ENCODE peak calls at places on chromosome 5, in nine cellular contexts. L is GM13977, J is AG10803, W is brain microvascular endothelial cell, G is dorsolateral prefrontal cortex, B is ovary, O is astrocyte of the spinal cord, V is esophagus muscularis mucosa, D is neural crest cell. N is an unnamed sample.

GRCh38 chr5:34751807-34752736 is 86.9 kb upstream of the TTC23L start:
- DNase-seq in O (no peak), J (no peak), D (no peak), B (no peak), L (no peak), G (no peak), V (no peak), W (no peak), N (no peak)

GRCh38 chr5:34585601-34586104 is 70.5 kb upstream of the RAI14 start:
- DNase-seq in J (peak; percentile 55), B (no peak), L (no peak), W (peak; percentile 90), V (no peak), D (no peak), O (peak; percentile 79), G (no peak), N (peak; percentile 54)

GRCh38 chr5:135462304-135462703 is 10.2 kb upstream of the TIFAB start:
- DNase-seq in O (peak; percentile 37), B (peak; percentile 3), G (peak; percentile 54), J (peak; percentile 42), V (no peak), D (peak; percentile 58), L (peak; percentile 79), W (peak; percentile 21), N (peak; percentile 87)

GRCh38 chr5:14185336-14186131 is 42.4 kb downstream of the TRIO start:
- DNase-seq in W (peak; percentile 78), O (peak; percentile 78), D (no peak), J (peak; percentile 73), B (no peak), G (peak; percentile 59), L (no peak), V (no peak), N (no peak)

GRCh38 chr5:140344683-140345423 is 1.6 kb downstream of the HBEGF start:
- DNase-seq in O (peak; percentile 42), B (no peak), J (no peak), G (no peak), D (no peak), W (no peak), L (no peak), V (no peak), N (no peak)

GRCh38 chr5:103114440-103114839 is 5.5 kb downstream of the GIN1 start:
- DNase-seq in D (no peak), V (no peak), B (no peak), O (peak; percentile 16), W (no peak), J (no peak), G (no peak), L (no peak), N (no peak)

GRCh38 chr5:124773291-124774001 is 27.0 kb upstream of the ZNF608 start:
- DNase-seq in L (no peak), O (no peak), B (no peak), V (no peak), G (no peak), J (no peak), W (no peak), D (peak; percentile 3), N (no peak)

GRCh38 chr5:79301046-79301712 is 65.2 kb downstream of the JMY start:
- DNase-seq in D (no peak), O (peak; percentile 9), G (no peak), W (no peak), V (no peak), B (no peak), J (peak; percentile 49), L (no peak), N (no peak)

GRCh38 chr5:152072076-152072475 is 147.4 kb upstream of the GLRA1 start:
- DNase-seq in W (peak; percentile 58), V (peak; percentile 45), G (no peak), D (no peak), L (no peak), J (no peak), B (no peak), O (peak; percentile 5), N (no peak)

GRCh38 chr5:25006734-25007133 is 362.0 kb upstream of the CDH10 start:
- DNase-seq in B (no peak), V (no peak), W (no peak), J (peak; percentile 83), O (peak; percentile 51), L (no peak), G (no peak), D (no peak), N (no peak)

GRCh38 chr5:93807860-93808259 is 66.5 kb upstream of the POU5F2 start:
- DNase-seq in W (no peak), J (no peak), O (no peak), G (no peak), L (no peak), V (no peak), B (no peak), D (peak; percentile 16), N (no peak)

GRCh38 chr5:139335811-139336210 is 5.8 kb upstream of the PAIP2 start:
- DNase-seq in B (no peak), W (no peak), O (no peak), V (no peak), D (no peak), J (no peak), L (no peak), G (no peak), N (no peak)

GRCh38 chr5:38500861-38501260 is 55.6 kb downstream of the LIFR start:
- DNase-seq in G (no peak), J (peak; percentile 62), V (no peak), L (no peak), B (no peak), D (no peak), O (peak; percentile 44), W (peak; percentile 35), N (no peak)

GRCh38 chr5:16964821-16965220 is 28.7 kb upstream of the MYO10 start:
- DNase-seq in B (no peak), W (no peak), J (no peak), V (no peak), G (no peak), D (no peak), L (no peak), O (no peak), N (no peak)

GRCh38 chr5:88680253-88681132 is 202.5 kb downstream of the MEF2C start:
- DNase-seq in B (peak; percentile 78), V (no peak), D (peak; percentile 93), O (peak; percentile 83), L (peak; percentile 89), G (peak; percentile 84), W (no peak), J (peak; percentile 19), N (peak; percentile 80)

GRCh38 chr5:123460296-123460729 is 37.1 kb upstream of the CEP120 start:
- DNase-seq in D (no peak), O (no peak), G (no peak), B (no peak), V (no peak), W (peak; percentile 45), L (no peak), J (no peak), N (peak; percentile 19)

GRCh38 chr5:31995011-31995410 is 179.1 kb downstream of the GOLPH3 start:
- DNase-seq in J (no peak), W (no peak), G (no peak), O (no peak), L (no peak), V (no peak), D (no peak), B (no peak), N (peak; percentile 35)

GRCh38 chr5:73487815-73488214 is 10.4 kb upstream of the BTF3 start:
- DNase-seq in O (no peak), J (no peak), L (no peak), W (no peak), V (no peak), D (no peak), G (no peak), B (no peak), N (no peak)
- TF ChIP-seq CTCF in O (no peak), J (no peak), L (no peak), W (no peak), V (no peak), D (no peak), G (no peak), B (no peak), N (no peak)

GRCh38 chr5:130316971-130317421 is 412.7 kb downstream of the CHSY3 start:
- DNase-seq in W (no peak), L (no peak), J (no peak), O (peak; percentile 12), D (no peak), B (no peak), G (no peak), V (no peak), N (no peak)

GRCh38 chr5:130323804-130324454 is 419.7 kb downstream of the CHSY3 start:
- DNase-seq in L (peak; percentile 10), J (no peak), W (peak; percentile 18), D (no peak), G (no peak), O (peak; percentile 25), V (no peak), B (no peak), N (peak; percentile 76)

GRCh38 chr5:130324953-130325671 is 420.8 kb downstream of the CHSY3 start:
- DNase-seq in O (peak; percentile 22), W (no peak), B (no peak), L (no peak), J (no peak), D (no peak), V (no peak), G (no peak), N (peak; percentile 24)

DNA sequence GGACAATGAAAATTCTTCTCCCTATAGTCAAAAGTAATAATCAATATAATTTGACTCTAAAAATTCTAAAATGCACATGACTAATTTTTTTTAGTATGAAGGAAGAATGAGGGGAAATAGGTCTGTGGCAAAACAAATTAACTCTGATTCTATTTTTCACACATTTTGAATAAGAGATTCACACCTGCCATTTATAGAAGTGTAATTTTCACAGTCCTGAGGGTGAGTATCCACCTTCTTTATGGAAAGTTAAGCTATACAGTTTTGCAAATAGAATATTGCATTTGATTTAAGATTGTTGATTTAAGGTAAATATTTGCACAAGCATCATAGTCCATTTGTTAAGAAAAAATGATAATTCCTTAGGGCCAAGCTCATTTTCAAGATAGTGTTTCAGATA is 417.7 kb downstream of the CHSY3 start:
- DNase-seq in L (no peak), D (no peak), B (no peak), O (no peak), J (no peak), G (no peak), W (no peak), V (no peak), N (no peak)
- TF ChIP-seq CTCF in L (no peak), D (no peak), B (no peak), O (no peak), J (no peak), G (no peak), W (no peak), V (no peak), N (no peak)

DNA sequence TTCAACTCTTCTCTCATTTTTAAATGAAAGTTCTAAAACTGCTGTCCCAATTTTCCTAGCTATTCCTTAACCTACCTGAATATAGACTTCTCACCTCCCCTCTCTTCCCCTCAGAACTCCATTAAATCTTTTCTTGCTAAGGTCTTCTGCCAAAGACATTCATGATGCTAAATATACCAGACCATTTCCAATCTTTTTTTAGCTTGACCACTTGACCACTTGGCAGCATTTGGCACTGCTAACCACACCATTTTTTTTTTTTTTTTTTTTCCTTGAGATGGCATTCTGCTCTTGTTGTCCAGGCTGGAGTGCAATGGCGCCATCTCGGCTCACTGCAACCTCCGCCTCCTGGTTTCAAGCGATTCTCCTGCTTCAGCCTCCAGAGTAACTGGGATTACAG is 3.6 kb upstream of the ZNF131 start:
- DNase-seq in G (no peak), O (no peak), B (no peak), L (no peak), D (no peak), W (no peak), J (no peak), V (no peak), N (no peak)
- TF ChIP-seq CTCF in G (no peak), O (no peak), B (no peak), L (no peak), D (no peak), W (no peak), J (no peak), V (no peak), N (no peak)

GRCh38 chr5:72387985-72388384 is 67.8 kb downstream of the PTCD2 start:
- DNase-seq in D (no peak), J (peak; percentile 84), O (peak; percentile 85), V (no peak), L (no peak), B (no peak), W (peak; percentile 77), G (no peak), N (no peak)
- TF ChIP-seq CTCF in D (no peak), J (no peak), O (no peak), V (no peak), L (no peak), B (no peak), W (no peak), G (no peak), N (no peak)

N was measured in GM12865.